ENCODE peak calls at places on chromosomes 1 and 21, in six cellular contexts. One of them, this sample, is unnamed.

GRCh38 chr1:18823438-18823837 is 36.0 kb downstream of the TAS1R2 start:
- DNase-seq in neural progenitor cell: no peak
- DNase-seq in small intestine: no peak
- DNase-seq in uterus: no peak
- DNase-seq in T follicular helper cell: no peak
- DNase-seq in GM12891: no peak
- DNase-seq in this sample: no peak

GRCh38 chr21:44489962-44490361 is 34.7 kb downstream of the LRRC3 start:
- DNase-seq in GM12891: no peak
- DNase-seq in small intestine: no peak
- DNase-seq in T follicular helper cell: no peak
- DNase-seq in uterus: no peak
- DNase-seq in neural progenitor cell: peak; percentile 45
- DNase-seq in this sample: no peak

GRCh38 chr1:7902478-7903084 is 38.1 kb downstream of the TNFRSF9 start:
- DNase-seq in uterus: peak; percentile 50
- DNase-seq in T follicular helper cell: peak; percentile 32
- DNase-seq in GM12891: peak; percentile 49
- DNase-seq in neural progenitor cell: peak; percentile 86
- DNase-seq in small intestine: peak; percentile 67
- DNase-seq in this sample: peak; percentile 75

GRCh38 chr1:14255711-14256110 is 342.8 kb upstream of the KAZN start:
- DNase-seq in small intestine: no peak
- DNase-seq in uterus: no peak
- DNase-seq in T follicular helper cell: no peak
- DNase-seq in neural progenitor cell: no peak
- DNase-seq in GM12891: no peak
- DNase-seq in this sample: no peak

GRCh38 chr1:206029484-206029883 is 5.8 kb upstream of the CTSE start:
- DNase-seq in uterus: peak; percentile 64
- DNase-seq in T follicular helper cell: no peak
- DNase-seq in small intestine: no peak
- DNase-seq in GM12891: no peak
- DNase-seq in neural progenitor cell: no peak
- DNase-seq in this sample: no peak

GRCh38 chr1:150106331-150106730 is 38.8 kb downstream of the VPS45 start:
- DNase-seq in T follicular helper cell: peak; percentile 9
- DNase-seq in small intestine: peak; percentile 18
- DNase-seq in GM12891: no peak
- DNase-seq in neural progenitor cell: no peak
- DNase-seq in uterus: no peak
- DNase-seq in this sample: no peak

GRCh38 chr21:24418671-24419070 is 1188.6 kb downstream of the MRPL39 start:
- DNase-seq in neural progenitor cell: no peak
- DNase-seq in small intestine: no peak
- DNase-seq in uterus: no peak
- DNase-seq in GM12891: no peak
- DNase-seq in T follicular helper cell: no peak
- DNase-seq in this sample: no peak

GRCh38 chr1:109918077-109918606 is 7.5 kb downstream of the CSF1 start:
- DNase-seq in GM12891: no peak
- DNase-seq in small intestine: no peak
- DNase-seq in T follicular helper cell: no peak
- DNase-seq in neural progenitor cell: no peak
- DNase-seq in uterus: no peak
- DNase-seq in this sample: no peak

GRCh38 chr1:29557066-29557465 is 320.7 kb downstream of the PTPRU start:
- DNase-seq in small intestine: no peak
- DNase-seq in GM12891: no peak
- DNase-seq in uterus: no peak
- DNase-seq in T follicular helper cell: no peak
- DNase-seq in neural progenitor cell: no peak
- DNase-seq in this sample: no peak

GRCh38 chr1:110174961-110175360 is 24.7 kb downstream of the SLC6A17 start:
- DNase-seq in neural progenitor cell: no peak
- DNase-seq in uterus: no peak
- DNase-seq in T follicular helper cell: no peak
- DNase-seq in small intestine: no peak
- DNase-seq in GM12891: no peak
- DNase-seq in this sample: no peak

GRCh38 chr21:17607684-17608083 is 5.0 kb downstream of the BTG3 start:
- DNase-seq in neural progenitor cell: no peak
- DNase-seq in T follicular helper cell: no peak
- DNase-seq in small intestine: no peak
- DNase-seq in GM12891: no peak
- DNase-seq in uterus: no peak
- DNase-seq in this sample: no peak

This sample was measured in HT-29.